ENCODE peak calls at places on chromosomes 3 and 15, in five cellular contexts. J is HepG2, N is breast epithelium, O is upper lobe of left lung, D is SK-N-SH. H is an unnamed sample.

GRCh38 chr3:44339181-44339741 is 695 bp downstream of the TCAIM start:
- DNase-seq in J (no peak), N (no peak), O (no peak), D (no peak), H (no peak)

GRCh38 chr15:82530606-82531379 is 9.5 kb downstream of the RPS17 start:
- DNase-seq in J (peak; percentile 67), N (peak; percentile 83), O (peak; percentile 16), D (peak; percentile 82), H (peak; percentile 89)

GRCh38 chr3:141894524-141895176 is 18.2 kb downstream of the ATP1B3 start:
- DNase-seq in J (peak; percentile 57), N (no peak), O (no peak), D (no peak), H (no peak)

GRCh38 chr15:51735611-51736010 is 1.8 kb downstream of the LYSMD2 start:
- DNase-seq in J (no peak), N (no peak), O (no peak), D (peak; percentile 12), H (no peak)

GRCh38 chr3:16181361-16181760 is 6.9 kb downstream of the GALNT15 start:
- DNase-seq in J (no peak), N (no peak), O (no peak), D (no peak), H (no peak)

GRCh38 chr3:115285001-115285400 is 137.9 kb upstream of the ZBTB20 start:
- DNase-seq in J (no peak), N (no peak), O (no peak), D (no peak), H (no peak)

GRCh38 chr3:54819926-54820325 is 107.9 kb downstream of the LRTM1 start:
- DNase-seq in J (no peak), N (no peak), O (no peak), D (no peak), H (no peak)

GRCh38 chr15:65916664-65917406 is 47.5 kb downstream of the RAB11A start:
- DNase-seq in J (peak; percentile 80), N (peak; percentile 30), O (peak; percentile 73), D (peak; percentile 91), H (peak; percentile 77)

GRCh38 chr3:64291956-64292355 is 66.7 kb upstream of the PRICKLE2 start:
- DNase-seq in J (no peak), N (no peak), O (no peak), D (no peak), H (no peak)

GRCh38 chr3:145767909-145768308 is 393.1 kb downstream of the PLOD2 start:
- DNase-seq in J (no peak), N (no peak), O (no peak), D (no peak), H (no peak)

GRCh38 chr3:140842984-140843649 is 98.5 kb upstream of the SLC25A36 start:
- DNase-seq in J (no peak), N (no peak), O (no peak), D (no peak), H (no peak)

GRCh38 chr3:192128922-192129321 is 598.4 kb downstream of the FGF12 start:
- DNase-seq in J (peak; percentile 5), N (no peak), O (no peak), D (no peak), H (no peak)

GRCh38 chr3:105829229-105829628 is 39.6 kb downstream of the CBLB start:
- DNase-seq in J (no peak), N (no peak), O (no peak), D (no peak), H (no peak)

GRCh38 chr3:105829879-105830622 is 38.8 kb downstream of the CBLB start:
- DNase-seq in J (no peak), N (no peak), O (no peak), D (no peak), H (no peak)

GRCh38 chr3:105832618-105833017 is 36.2 kb downstream of the CBLB start:
- DNase-seq in J (no peak), N (no peak), O (no peak), D (no peak), H (no peak)

GRCh38 chr3:105828703-105829102 is 40.1 kb downstream of the CBLB start:
- DNase-seq in J (no peak), N (no peak), O (no peak), D (no peak), H (no peak)

DNA sequence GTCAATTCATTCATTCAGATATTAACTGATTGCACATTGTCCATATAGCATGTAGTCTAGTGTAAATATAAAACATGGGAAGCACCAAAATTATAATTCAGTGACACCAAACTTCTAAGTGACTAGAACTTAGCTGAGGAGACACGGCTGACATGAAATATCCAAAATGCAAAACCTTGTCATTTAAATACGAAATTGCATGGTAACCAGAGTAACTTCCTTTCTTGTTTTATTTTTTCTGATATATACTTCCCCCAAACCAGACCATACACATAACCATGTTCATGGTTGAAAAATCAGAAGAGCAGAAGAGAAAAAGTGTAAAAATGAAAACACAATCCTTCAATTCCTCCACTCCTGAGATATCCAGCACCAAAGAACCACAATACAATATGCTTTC is 38.0 kb downstream of the CBLB start:
- DNase-seq in J (no peak), N (no peak), O (no peak), D (no peak), H (no peak)
- H3K27ac ChIP-seq in J (no peak overlapping the region), N (no peak overlapping the region), O (no peak overlapping the region), D (no peak overlapping the region), H (peak overlapping the region; percentile 61)

GRCh38 chr3:185583925-185584324 is 2.2 kb upstream of the SENP2 start:
- DNase-seq in J (peak; percentile 40), N (no peak), O (no peak), D (no peak), H (no peak)

GRCh38 chr3:185584681-185585080 is 1.4 kb upstream of the SENP2 start:
- DNase-seq in J (no peak), N (no peak), O (no peak), D (no peak), H (no peak)

GRCh38 chr3:185586644-185586964 is 509 bp downstream of the SENP2 start:
- DNase-seq in J (peak; percentile 36), N (no peak), O (no peak), D (no peak), H (no peak)

GRCh38 chr3:185585523-185585861 is 603 bp upstream of the SENP2 start:
- DNase-seq in J (peak; percentile 8), N (no peak), O (no peak), D (peak; percentile 16), H (no peak)

GRCh38 chr3:185585862-185586643 is at the start of gene SENP2:
- DNase-seq in J (peak; percentile 98), N (peak; percentile 99), O (peak; percentile 99), D (peak; percentile 97), H (peak; percentile 99)
- TF ChIP-seq CTCF in J (no peak), N (no peak), O (no peak), D (no peak), H (no peak)

GRCh38 chr15:74394090-74394846 is 26.8 kb upstream of the CYP11A1 start:
- DNase-seq in J (no peak), N (no peak), O (no peak), D (no peak), H (no peak)
- TF ChIP-seq POLR2AphosphoS5 in J (no peak), N (no peak), O (no peak), D (no peak), H (no peak)

GRCh38 chr3:48694610-48695051 is 8.9 kb upstream of the NCKIPSD start:
- DNase-seq in J (no peak), N (peak; percentile 76), O (no peak), D (peak; percentile 41), H (peak; percentile 47)
- H3K27ac ChIP-seq in J (no peak overlapping the region), N (peak overlapping the region; percentile 82), O (peak overlapping the region; percentile 78), D (peak overlapping the region; percentile 77), H (peak overlapping the region; percentile 71)

DNA sequence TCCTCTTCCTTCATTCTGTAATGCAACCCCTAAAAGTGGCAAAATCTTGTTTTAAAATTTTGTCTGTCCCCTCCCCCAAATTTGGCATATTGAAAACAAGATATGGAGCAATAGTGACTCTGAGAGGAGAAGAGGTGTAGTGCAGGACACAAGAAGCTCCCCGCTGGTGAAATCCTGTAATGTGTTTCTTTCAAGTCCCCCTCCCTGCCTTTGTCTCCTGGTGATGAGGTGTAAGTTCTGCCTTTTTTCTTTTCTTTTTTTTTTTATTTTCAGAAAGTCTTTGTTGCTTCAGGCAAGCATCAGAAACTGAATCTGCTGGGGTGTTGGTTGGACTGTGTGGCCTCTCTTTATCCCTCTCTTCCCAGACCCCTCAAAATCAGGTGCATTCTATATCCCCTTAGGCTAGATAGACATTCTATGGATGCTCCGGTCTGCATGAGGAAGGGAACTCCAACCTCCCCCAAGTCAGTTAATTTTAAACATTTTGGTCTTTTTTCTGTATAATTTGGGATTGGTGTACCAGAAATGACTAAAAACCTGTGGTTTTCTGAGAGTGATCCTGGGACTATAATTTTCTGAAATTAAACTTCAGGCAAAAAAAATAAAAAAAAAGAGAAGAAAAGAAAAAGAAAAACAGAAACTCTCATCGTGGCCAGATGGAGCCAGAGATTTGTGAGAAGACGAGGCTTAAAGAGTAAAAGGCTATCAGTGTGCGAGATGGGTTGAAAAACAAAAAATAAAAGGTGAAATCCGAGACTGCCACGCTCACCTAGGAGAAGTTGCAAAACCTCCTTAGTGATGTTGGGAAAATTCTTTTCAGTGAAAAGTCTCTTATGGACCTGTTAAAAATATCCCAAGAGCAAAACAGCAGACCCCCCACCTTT is 21.4 kb downstream of the ACKR2 start:
- DNase-seq in J (peak; percentile 78), N (no peak), O (no peak), D (peak; percentile 34), H (no peak)
- TF ChIP-seq CTCF in J (peak; percentile 84), N (peak; percentile 35), O (peak; percentile 42), D (peak; percentile 55), H (peak; percentile 20)

DNA sequence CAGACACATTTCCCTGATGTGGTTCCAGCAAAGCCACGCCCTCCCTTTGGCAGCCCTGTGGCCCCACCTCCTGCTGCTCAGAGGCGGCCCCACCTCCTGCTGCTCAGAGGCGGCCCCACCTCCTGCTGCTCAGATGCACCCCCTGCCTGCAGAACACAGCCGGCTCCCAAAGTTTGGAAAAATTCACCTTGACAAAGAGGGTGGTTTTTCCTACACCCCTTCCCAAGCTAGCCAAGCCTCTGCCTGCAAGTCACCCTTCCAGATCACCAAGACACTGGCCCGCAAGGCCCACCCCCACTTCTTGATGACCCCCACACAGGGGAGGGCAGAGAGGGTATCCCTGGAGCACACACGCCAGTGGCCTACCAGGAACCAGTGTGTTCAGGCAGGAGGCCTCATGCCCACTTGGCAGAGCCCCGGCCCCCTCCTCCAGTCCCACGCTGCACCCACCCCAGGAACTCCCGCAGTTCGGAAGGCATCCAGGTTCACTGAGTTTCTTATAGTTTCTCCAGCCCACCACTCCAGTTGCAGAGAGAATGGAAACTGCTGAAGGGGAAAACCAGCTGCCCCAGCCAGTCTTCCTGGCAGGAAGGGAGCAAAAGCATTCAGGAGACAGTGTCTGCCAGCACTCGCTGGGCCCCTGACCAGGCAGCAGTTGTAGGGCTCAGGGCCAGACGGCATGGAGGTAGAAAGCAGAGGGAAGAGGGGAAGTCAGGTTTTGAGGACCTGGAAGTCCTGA is 2.3 kb upstream of the HAPLN3 start:
- DNase-seq in J (peak; percentile 41), N (peak; percentile 89), O (peak; percentile 88), D (peak; percentile 88), H (peak; percentile 94)
- TF ChIP-seq POLR2AphosphoS5 in J (no peak), N (no peak), O (no peak), D (no peak), H (no peak)

H was measured in spleen.